ENCODE peak calls at places on chromosomes 13 and 19, in six cellular contexts. One of them, this sample, is unnamed.
A peak's percentile ranks its signal among the peaks of the same experiment; 100 is the strongest.

GRCh38 chr19:2807379-2808128 is 12.1 kb upstream of the ZNF554 start:
- DNase-seq in GM12878: no peak
- DNase-seq in endothelial cell of umbilical vein: no peak
- DNase-seq in K562: no peak
- DNase-seq in NB4: no peak
- DNase-seq in HepG2: no peak
- DNase-seq in this sample: no peak

GRCh38 chr13:21124853-21125252 is 51.5 kb downstream of the SKA3 start:
- DNase-seq in K562: no peak
- DNase-seq in NB4: peak; percentile 53
- DNase-seq in HepG2: peak; percentile 60
- DNase-seq in endothelial cell of umbilical vein: peak; percentile 67
- DNase-seq in GM12878: no peak
- DNase-seq in this sample: peak; percentile 35

GRCh38 chr19:7610491-7611240 is 15.0 kb downstream of the CAMSAP3 start:
- DNase-seq in NB4: no peak
- DNase-seq in HepG2: no peak
- DNase-seq in GM12878: no peak
- DNase-seq in endothelial cell of umbilical vein: no peak
- DNase-seq in K562: no peak
- DNase-seq in this sample: no peak

GRCh38 chr19:9857920-9858746 is 23.0 kb downstream of the PIN1 start:
- DNase-seq in endothelial cell of umbilical vein: no peak
- DNase-seq in HepG2: no peak
- DNase-seq in GM12878: no peak
- DNase-seq in K562: peak; percentile 43
- DNase-seq in NB4: peak; percentile 79
- DNase-seq in this sample: no peak

GRCh38 chr13:108947551-108948030 is 318.2 kb downstream of the MYO16 start:
- DNase-seq in NB4: no peak
- DNase-seq in endothelial cell of umbilical vein: no peak
- DNase-seq in K562: no peak
- DNase-seq in GM12878: no peak
- DNase-seq in HepG2: no peak
- DNase-seq in this sample: no peak

GRCh38 chr13:52652980-52653303 is 306 bp downstream of the SUGT1 start:
- DNase-seq in GM12878: no peak
- DNase-seq in HepG2: no peak
- DNase-seq in endothelial cell of umbilical vein: no peak
- DNase-seq in K562: no peak
- DNase-seq in NB4: no peak
- DNase-seq in this sample: no peak

GRCh38 chr19:23547156-23547555 is 139.9 kb downstream of the ZNF675 start:
- DNase-seq in endothelial cell of umbilical vein: no peak
- DNase-seq in K562: no peak
- DNase-seq in HepG2: no peak
- DNase-seq in NB4: no peak
- DNase-seq in GM12878: no peak
- DNase-seq in this sample: no peak

GRCh38 chr13:79791471-79792042 is 310.6 kb downstream of the NDFIP2 start:
- DNase-seq in HepG2: no peak
- DNase-seq in endothelial cell of umbilical vein: no peak
- DNase-seq in NB4: no peak
- DNase-seq in K562: no peak
- DNase-seq in GM12878: no peak
- DNase-seq in this sample: no peak

GRCh38 chr13:93180376-93180966 is 46.1 kb upstream of the GPC6 start:
- DNase-seq in K562: no peak
- DNase-seq in GM12878: no peak
- DNase-seq in NB4: no peak
- DNase-seq in endothelial cell of umbilical vein: no peak
- DNase-seq in HepG2: no peak
- DNase-seq in this sample: no peak

GRCh38 chr13:39362652-39363390 is 240.2 kb downstream of the LHFPL6 start:
- DNase-seq in HepG2: no peak
- DNase-seq in endothelial cell of umbilical vein: no peak
- DNase-seq in NB4: no peak
- DNase-seq in GM12878: no peak
- DNase-seq in K562: no peak
- DNase-seq in this sample: no peak

GRCh38 chr13:102580552-102581169 is 16.1 kb upstream of the TPP2 start:
- DNase-seq in NB4: peak; percentile 79
- DNase-seq in endothelial cell of umbilical vein: peak; percentile 74
- DNase-seq in HepG2: peak; percentile 55
- DNase-seq in GM12878: no peak
- DNase-seq in K562: peak; percentile 69
- DNase-seq in this sample: peak; percentile 65

GRCh38 chr13:72437458-72437857 is 290.0 kb downstream of the MZT1 start:
- DNase-seq in endothelial cell of umbilical vein: no peak
- DNase-seq in K562: no peak
- DNase-seq in NB4: peak; percentile 4
- DNase-seq in GM12878: no peak
- DNase-seq in HepG2: no peak
- DNase-seq in this sample: no peak

GRCh38 chr19:30448386-30449130 is 76.4 kb downstream of the ZNF536 start:
- DNase-seq in K562: no peak
- DNase-seq in HepG2: no peak
- DNase-seq in GM12878: no peak
- DNase-seq in endothelial cell of umbilical vein: no peak
- DNase-seq in NB4: no peak
- DNase-seq in this sample: no peak

GRCh38 chr13:47215741-47216140 is 318.9 kb upstream of the HTR2A start:
- DNase-seq in GM12878: no peak
- DNase-seq in NB4: no peak
- DNase-seq in K562: no peak
- DNase-seq in HepG2: no peak
- DNase-seq in endothelial cell of umbilical vein: no peak
- DNase-seq in this sample: peak; percentile 1

GRCh38 chr19:46990998-46991676 is 28.5 kb upstream of the NPAS1 start:
- DNase-seq in HepG2: peak; percentile 64
- DNase-seq in NB4: peak; percentile 84
- DNase-seq in endothelial cell of umbilical vein: peak; percentile 83
- DNase-seq in GM12878: peak; percentile 21
- DNase-seq in K562: peak; percentile 86
- DNase-seq in this sample: peak; percentile 77

GRCh38 chr13:28336193-28336657 is 158.7 kb downstream of the FLT1 start:
- DNase-seq in NB4: no peak
- DNase-seq in endothelial cell of umbilical vein: peak; percentile 80
- DNase-seq in K562: no peak
- DNase-seq in GM12878: no peak
- DNase-seq in HepG2: no peak
- DNase-seq in this sample: no peak

GRCh38 chr19:1249298-1249989 is 1.1 kb downstream of the MIDN start:
- DNase-seq in K562: peak; percentile 97
- DNase-seq in GM12878: no peak
- DNase-seq in NB4: peak; percentile 90
- DNase-seq in endothelial cell of umbilical vein: peak; percentile 94
- DNase-seq in HepG2: peak; percentile 89
- DNase-seq in this sample: peak; percentile 93

GRCh38 chr19:14127929-14128509 is 8.4 kb downstream of the ASF1B start:
- DNase-seq in NB4: no peak
- DNase-seq in endothelial cell of umbilical vein: no peak
- DNase-seq in K562: no peak
- DNase-seq in GM12878: peak; percentile 49
- DNase-seq in HepG2: no peak
- DNase-seq in this sample: no peak

GRCh38 chr13:99659234-99659633 is 158.0 kb downstream of the TM9SF2 start:
- DNase-seq in endothelial cell of umbilical vein: peak; percentile 11
- DNase-seq in GM12878: no peak
- DNase-seq in NB4: no peak
- DNase-seq in K562: no peak
- DNase-seq in HepG2: no peak
- DNase-seq in this sample: no peak

GRCh38 chr13:110965755-110966134 is 50.9 kb upstream of the ANKRD10 start:
- DNase-seq in NB4: no peak
- DNase-seq in GM12878: no peak
- DNase-seq in endothelial cell of umbilical vein: no peak
- DNase-seq in HepG2: no peak
- DNase-seq in K562: no peak
- DNase-seq in this sample: no peak
- TF ChIP-seq MYC in NB4: no peak
- TF ChIP-seq MYC in GM12878: no peak
- TF ChIP-seq MYC in endothelial cell of umbilical vein: no peak
- TF ChIP-seq MYC in HepG2: no peak
- TF ChIP-seq MYC in K562: no peak
- TF ChIP-seq MYC in this sample: no peak

GRCh38 chr19:38665950-38666661 is 18.7 kb downstream of the ACTN4 start:
- DNase-seq in K562: no peak
- DNase-seq in endothelial cell of umbilical vein: peak; percentile 94
- DNase-seq in GM12878: no peak
- DNase-seq in HepG2: peak; percentile 68
- DNase-seq in NB4: no peak
- DNase-seq in this sample: peak; percentile 86

GRCh38 chr19:38666662-38667448 is 19.4 kb downstream of the ACTN4 start:
- DNase-seq in endothelial cell of umbilical vein: peak; percentile 90
- DNase-seq in GM12878: no peak
- DNase-seq in NB4: peak; percentile 54
- DNase-seq in K562: no peak
- DNase-seq in HepG2: no peak
- DNase-seq in this sample: no peak

GRCh38 chr19:38669532-38669931 is 22.1 kb downstream of the ACTN4 start:
- DNase-seq in HepG2: no peak
- DNase-seq in endothelial cell of umbilical vein: no peak
- DNase-seq in K562: no peak
- DNase-seq in GM12878: no peak
- DNase-seq in NB4: peak; percentile 69
- DNase-seq in this sample: no peak

GRCh38 chr19:38665219-38665931 is 17.9 kb downstream of the ACTN4 start:
- DNase-seq in endothelial cell of umbilical vein: peak; percentile 21
- DNase-seq in HepG2: no peak
- DNase-seq in K562: no peak
- DNase-seq in GM12878: no peak
- DNase-seq in NB4: no peak
- DNase-seq in this sample: no peak

DNA sequence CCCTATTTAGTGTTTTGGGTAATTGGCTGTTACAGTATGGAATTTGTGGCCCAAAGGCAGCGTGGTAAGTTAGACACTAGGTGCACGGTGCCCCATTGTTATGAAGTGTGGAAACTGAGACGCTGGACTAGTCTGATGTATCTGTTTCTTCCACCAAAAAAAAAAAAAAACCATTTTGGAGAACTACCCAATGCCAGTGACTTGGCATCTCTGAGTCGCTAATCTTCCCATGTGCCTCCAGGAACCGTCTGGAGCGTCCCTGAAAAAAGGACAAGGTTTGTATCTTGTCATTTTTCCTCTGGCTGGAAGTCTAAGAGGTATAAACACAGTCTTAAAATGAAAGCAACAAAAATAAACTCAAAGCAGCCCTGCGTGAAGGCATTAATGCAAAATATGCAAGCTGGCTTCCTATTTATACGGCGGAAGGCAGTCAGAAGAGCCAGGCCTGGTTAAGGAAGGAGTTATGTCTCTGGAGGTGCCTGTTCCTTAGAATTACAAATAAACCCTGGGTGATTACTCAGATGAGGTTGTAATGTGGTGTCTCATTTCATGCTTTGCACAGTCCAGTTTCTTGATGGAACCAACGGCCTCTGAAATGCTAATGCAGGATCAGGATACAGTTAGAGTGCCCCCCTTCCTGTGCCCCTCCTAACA is 20.2 kb downstream of the ACTN4 start:
- DNase-seq in K562: no peak
- DNase-seq in GM12878: no peak
- DNase-seq in HepG2: no peak
- DNase-seq in NB4: no peak
- DNase-seq in endothelial cell of umbilical vein: peak; percentile 58
- DNase-seq in this sample: no peak
- TF ChIP-seq MYC in K562: no peak
- TF ChIP-seq MYC in GM12878: no peak
- TF ChIP-seq MYC in HepG2: no peak
- TF ChIP-seq MYC in NB4: no peak
- TF ChIP-seq MYC in endothelial cell of umbilical vein: no peak
- TF ChIP-seq MYC in this sample: no peak

GRCh38 chr13:31209819-31210209 is 10.0 kb downstream of the B3GLCT start:
- DNase-seq in GM12878: no peak
- DNase-seq in endothelial cell of umbilical vein: no peak
- DNase-seq in NB4: no peak
- DNase-seq in K562: no peak
- DNase-seq in HepG2: no peak
- DNase-seq in this sample: no peak

GRCh38 chr13:31204592-31204991 is 4.8 kb downstream of the B3GLCT start:
- DNase-seq in GM12878: no peak
- DNase-seq in K562: peak; percentile 83
- DNase-seq in NB4: peak; percentile 45
- DNase-seq in endothelial cell of umbilical vein: peak; percentile 63
- DNase-seq in HepG2: peak; percentile 34
- DNase-seq in this sample: peak; percentile 10

GRCh38 chr13:31209172-31209818 is 9.5 kb downstream of the B3GLCT start:
- DNase-seq in GM12878: no peak
- DNase-seq in endothelial cell of umbilical vein: peak; percentile 56
- DNase-seq in K562: no peak
- DNase-seq in HepG2: no peak
- DNase-seq in NB4: no peak
- DNase-seq in this sample: no peak

GRCh38 chr13:31208554-31209122 is 8.9 kb downstream of the B3GLCT start:
- DNase-seq in HepG2: no peak
- DNase-seq in NB4: no peak
- DNase-seq in GM12878: no peak
- DNase-seq in K562: no peak
- DNase-seq in endothelial cell of umbilical vein: no peak
- DNase-seq in this sample: no peak

DNA sequence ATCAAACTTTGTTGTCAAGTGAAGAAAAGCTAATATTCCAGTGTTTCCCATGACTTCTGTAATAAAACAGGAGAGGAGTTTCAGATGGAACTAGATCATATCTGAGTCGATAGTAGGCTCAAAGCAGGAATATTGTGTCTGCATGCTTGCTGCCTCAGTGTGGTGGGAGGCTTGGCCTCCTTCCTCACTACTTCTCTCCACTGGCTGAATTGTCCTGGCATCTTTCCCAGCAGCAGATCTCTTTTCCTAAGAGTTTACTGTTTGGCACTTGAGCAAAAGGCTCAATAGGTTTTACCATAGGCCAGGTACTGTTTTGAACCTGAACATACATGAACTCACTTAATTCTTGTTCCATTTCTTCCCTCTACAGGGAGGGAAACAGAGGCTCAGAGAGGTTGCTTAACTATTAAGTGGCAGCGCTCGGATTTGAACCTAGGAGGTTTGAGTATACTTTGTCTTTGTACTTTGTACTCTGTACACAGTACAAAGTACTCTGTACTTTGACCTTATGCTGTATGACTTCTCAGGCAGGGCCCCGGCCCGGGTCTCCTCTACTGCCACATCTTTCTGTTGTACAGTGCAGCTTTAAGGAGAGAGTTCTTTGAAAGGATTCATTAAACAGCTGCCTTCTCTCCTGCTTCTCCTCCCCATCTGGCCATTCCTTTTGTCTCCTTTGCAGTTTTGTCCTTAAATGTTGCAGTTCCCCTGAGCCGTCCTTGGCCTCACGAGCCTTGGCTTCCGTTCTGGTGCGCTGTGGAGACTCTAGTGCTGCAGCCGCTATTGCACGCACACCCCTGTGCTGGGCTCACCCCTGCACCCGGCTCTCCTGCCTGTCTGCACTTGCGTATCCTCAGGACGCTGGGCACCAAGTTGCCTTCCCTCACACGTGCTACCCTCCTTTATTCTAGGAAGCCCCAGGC is 8.1 kb downstream of the B3GLCT start:
- DNase-seq in GM12878: no peak
- DNase-seq in NB4: no peak
- DNase-seq in K562: no peak
- DNase-seq in endothelial cell of umbilical vein: no peak
- DNase-seq in HepG2: no peak
- DNase-seq in this sample: no peak
- TF ChIP-seq MYC in GM12878: no peak
- TF ChIP-seq MYC in NB4: no peak
- TF ChIP-seq MYC in K562: no peak
- TF ChIP-seq MYC in endothelial cell of umbilical vein: no peak
- TF ChIP-seq MYC in HepG2: no peak
- TF ChIP-seq MYC in this sample: no peak

GRCh38 chr13:24651718-24652345 is 28.4 kb upstream of the ATP12A start:
- DNase-seq in HepG2: no peak
- DNase-seq in endothelial cell of umbilical vein: no peak
- DNase-seq in GM12878: no peak
- DNase-seq in NB4: no peak
- DNase-seq in K562: no peak
- DNase-seq in this sample: no peak
- TF ChIP-seq MYC in HepG2: no peak
- TF ChIP-seq MYC in endothelial cell of umbilical vein: no peak
- TF ChIP-seq MYC in GM12878: no peak
- TF ChIP-seq MYC in NB4: no peak
- TF ChIP-seq MYC in K562: no peak
- TF ChIP-seq MYC in this sample: no peak

This sample was measured in A549.